ENCODE peak calls at places on chromosomes 2 and 18, in four cellular contexts. X is HEK293T, M is substantia nigra, W is EL. S is an unnamed sample.

GRCh38 chr2:63189026-63189425 is 138.4 kb downstream of the OTX1 start:
- DNase-seq in X (peak; percentile 59), M (no peak), W (peak; percentile 57), S (no peak)

GRCh38 chr2:158973511-158973956 is 5.1 kb downstream of the TANC1 start:
- DNase-seq in X (peak; percentile 58), M (no peak), W (no peak), S (no peak)

GRCh38 chr18:70503060-70503459 is 214.2 kb downstream of the SOCS6 start:
- DNase-seq in X (no peak), M (no peak), W (no peak), S (no peak)

GRCh38 chr2:212528106-212528856 is 10.3 kb downstream of the ERBB4 start:
- DNase-seq in X (no peak), M (no peak), W (no peak), S (no peak)

GRCh38 chr2:105406221-105406620 is 7.4 kb upstream of the FHL2 start:
- DNase-seq in X (no peak), M (no peak), W (peak; percentile 90), S (no peak)

GRCh38 chr2:200050921-200051620 is 95.7 kb downstream of the MAIP1 start:
- DNase-seq in X (no peak), M (no peak), W (no peak), S (no peak)

GRCh38 chr2:38771632-38772031 is 6.4 kb upstream of the GEMIN6 start:
- DNase-seq in X (no peak), M (no peak), W (peak; percentile 80), S (no peak)

GRCh38 chr2:184599875-184600227 is 1.5 kb downstream of the ZNF804A start:
- DNase-seq in X (no peak), M (no peak), W (peak; percentile 0), S (no peak)

GRCh38 chr2:102025016-102025491 is 33.3 kb downstream of the IL1R2 start:
- DNase-seq in X (no peak), M (no peak), W (no peak), S (no peak)

GRCh38 chr2:231611273-231612198 is 18.9 kb downstream of the TEX44 start:
- DNase-seq in X (no peak), M (no peak), W (peak; percentile 86), S (no peak)

GRCh38 chr2:11387100-11387390 is 42.6 kb upstream of the ROCK2 start:
- DNase-seq in X (no peak), M (no peak), W (no peak), S (no peak)

GRCh38 chr2:144449028-144449406 is 70.9 kb downstream of the ZEB2 start:
- DNase-seq in X (peak; percentile 48), M (no peak), W (no peak), S (no peak)

GRCh38 chr18:69998523-69998987 is 50.9 kb upstream of the CD226 start:
- DNase-seq in X (no peak), M (no peak), W (no peak), S (no peak)

GRCh38 chr2:126766295-126766694 is 110.3 kb downstream of the GYPC start:
- DNase-seq in X (no peak), M (no peak), W (no peak), S (no peak)

GRCh38 chr2:196718796-196719564 is 79.5 kb downstream of the CCDC150 start:
- DNase-seq in X (peak; percentile 58), M (no peak), W (peak; percentile 58), S (no peak)

GRCh38 chr2:172282944-172283343 is 144.4 kb upstream of the ITGA6 start:
- DNase-seq in X (no peak), M (no peak), W (peak; percentile 97), S (no peak)

GRCh38 chr2:37877457-37878315 is 47.4 kb upstream of the RMDN2 start:
- DNase-seq in X (peak; percentile 50), M (no peak), W (peak; percentile 69), S (peak; percentile 74)

GRCh38 chr18:67783215-67783946 is 266.9 kb upstream of the DSEL start:
- DNase-seq in X (no peak), M (no peak), W (peak; percentile 93), S (no peak)

GRCh38 chr18:21129586-21130216 is 18.1 kb upstream of the ROCK1 start:
- DNase-seq in X (no peak), M (no peak), W (peak; percentile 70), S (no peak)

GRCh38 chr18:7824970-7825369 is 257.9 kb downstream of the PTPRM start:
- DNase-seq in X (no peak), M (no peak), W (no peak), S (no peak)

GRCh38 chr2:12536926-12537325 is 179.8 kb upstream of the TRIB2 start:
- DNase-seq in X (no peak), M (no peak), W (no peak), S (no peak)

GRCh38 chr2:221360742-221361141 is 211.4 kb downstream of the EPHA4 start:
- DNase-seq in X (no peak), M (no peak), W (no peak), S (no peak)

GRCh38 chr2:168700615-168701245 is 101.7 kb upstream of the NOSTRIN start:
- DNase-seq in X (no peak), M (no peak), W (peak; percentile 44), S (no peak)

GRCh38 chr2:240931319-240931949 is 25.3 kb downstream of the CROCC2 start:
- DNase-seq in X (no peak), M (no peak), W (no peak), S (no peak)

GRCh38 chr2:104597942-104598341 is 256.0 kb upstream of the POU3F3 start:
- DNase-seq in X (no peak), M (no peak), W (no peak), S (no peak)

GRCh38 chr2:120205901-120206581 is 17.2 kb downstream of the TMEM185B start:
- DNase-seq in X (peak; percentile 68), M (no peak), W (peak; percentile 25), S (no peak)

GRCh38 chr2:170597705-170598420 is 117.3 kb upstream of the SP5 start:
- DNase-seq in X (no peak), M (no peak), W (no peak), S (no peak)

GRCh38 chr2:160063895-160064577 is 1.6 kb upstream of the PLA2R1 start:
- DNase-seq in X (no peak), M (no peak), W (no peak), S (no peak)

GRCh38 chr18:13501896-13502295 is 224.5 kb downstream of the FAM210A start:
- DNase-seq in X (no peak), M (no peak), W (no peak), S (no peak)

GRCh38 chr2:219701847-219702634 is 74.6 kb downstream of the SLC4A3 start:
- DNase-seq in X (no peak), M (no peak), W (peak; percentile 47), S (peak; percentile 9)

GRCh38 chr18:9683418-9684396 is 24.4 kb upstream of the RAB31 start:
- DNase-seq in X (no peak), M (peak; percentile 11), W (peak; percentile 75), S (peak; percentile 56)

S was measured in midbrain.